ENCODE peak calls at places on chromosomes 7 and 10, in six cellular contexts. C is colonic mucosa; E is CD4-positive, alpha-beta T cell; O is OCI-LY7; S is Caki2; X is CD14-positive monocyte. B is an unnamed sample.

GRCh38 chr10:70960783-70961570 is 72.6 kb upstream of the PCBD1 start:
- DNase-seq in O (no peak), X (no peak), S (no peak), E (no peak), C (no peak), B (no peak)

GRCh38 chr10:26448706-26449435 is 10.7 kb downstream of the APBB1IP start:
- DNase-seq in C (peak), S (no peak), E (peak), O (peak), X (no peak), B (peak)

GRCh38 chr7:48280100-48280499 is 108.8 kb downstream of the ABCA13 start:
- DNase-seq in S (no peak), C (no peak), O (no peak), E (no peak), X (no peak), B (no peak)

GRCh38 chr10:100890696-100891271 is 22.0 kb upstream of the SLF2 start:
- DNase-seq in X (no peak), S (peak), O (no peak), C (no peak), E (no peak), B (peak)

GRCh38 chr7:45197461-45197860 is 39.9 kb downstream of the RAMP3 start:
- DNase-seq in C (no peak), S (no peak), O (no peak), X (no peak), E (no peak), B (no peak)

GRCh38 chr10:112986791-112987190 is 36.7 kb downstream of the TCF7L2 start:
- DNase-seq in O (no peak), S (no peak), X (no peak), E (no peak), C (no peak), B (no peak)

GRCh38 chr7:143012001-143012400 is 14.9 kb downstream of the OR9A2 start:
- DNase-seq in S (no peak), X (no peak), O (no peak), E (no peak), C (no peak), B (no peak)

GRCh38 chr7:91164531-91164930 is 99.7 kb upstream of the FZD1 start:
- DNase-seq in E (no peak), S (no peak), O (no peak), C (no peak), X (no peak), B (no peak)

GRCh38 chr7:135879238-135879637 is 97.9 kb downstream of the MTPN start:
- DNase-seq in S (no peak), X (no peak), O (no peak), E (no peak), C (no peak), B (no peak)

GRCh38 chr7:134293029-134293740 is 23.5 kb downstream of the SLC35B4 start:
- DNase-seq in S (no peak), C (peak), O (peak), E (no peak), X (peak), B (no peak)

GRCh38 chr7:112365551-112365950 is 84.7 kb upstream of the IFRD1 start:
- DNase-seq in S (no peak), C (no peak), E (no peak), X (no peak), O (no peak), B (no peak)

GRCh38 chr10:53403688-53404087 is 631.1 kb upstream of the MBL2 start:
- DNase-seq in C (peak), S (no peak), X (no peak), O (no peak), E (no peak), B (no peak)

GRCh38 chr10:8130973-8131911 is 76.8 kb downstream of the GATA3 start:
- DNase-seq in C (no peak), X (no peak), S (peak), E (no peak), O (no peak), B (no peak)

GRCh38 chr7:144738708-144739314 is 97.0 kb downstream of the TPK1 start:
- DNase-seq in C (no peak), O (peak), E (no peak), S (peak), X (no peak), B (peak)